ENCODE peak calls at places on chromosomes 7 and 10, in nine cellular contexts. One of them, this sample, is unnamed.

GRCh38 chr7:42253316-42253715 is 16.3 kb upstream of the GLI3 start:
- DNase-seq in GM20000: no peak
- DNase-seq in stimulated activated naive CD8-positive, alpha-beta T cell treated with anti-CD3 and anti-CD28 coated beads, Interleukin-15, Interleukin-2, amounts not matched to agents 100 U/mL and 50 U/mL, for 24 hours: no peak
- DNase-seq in EH: peak
- DNase-seq in HCT116: no peak
- DNase-seq in activated CD4-positive, alpha-beta T cell treated with anti-CD3 and anti-CD28 coated beads, Interleukin-2, amount 10 ng/mL, durations not matched to agents 7 days and 5 days: no peak
- DNase-seq in adrenal gland: no peak
- DNase-seq in endothelial cell: no peak
- DNase-seq in activated naive CD4-positive, alpha-beta T cell treated with Interleukin-2 at 50 U/mL for 16 hours: no peak
- DNase-seq in this sample: no peak

GRCh38 chr7:120814518-120814917 is 43.4 kb downstream of the TSPAN12 start:
- DNase-seq in activated naive CD4-positive, alpha-beta T cell treated with Interleukin-2 at 50 U/mL for 16 hours: no peak
- DNase-seq in stimulated activated naive CD8-positive, alpha-beta T cell treated with anti-CD3 and anti-CD28 coated beads, Interleukin-15, Interleukin-2, amounts not matched to agents 100 U/mL and 50 U/mL, for 24 hours: no peak
- DNase-seq in endothelial cell: no peak
- DNase-seq in activated CD4-positive, alpha-beta T cell treated with anti-CD3 and anti-CD28 coated beads, Interleukin-2, amount 10 ng/mL, durations not matched to agents 7 days and 5 days: no peak
- DNase-seq in HCT116: no peak
- DNase-seq in adrenal gland: no peak
- DNase-seq in GM20000: no peak
- DNase-seq in EH: no peak
- DNase-seq in this sample: no peak

GRCh38 chr7:150400779-150401423 is 21.8 kb downstream of the ZNF775 start:
- DNase-seq in activated CD4-positive, alpha-beta T cell treated with anti-CD3 and anti-CD28 coated beads, Interleukin-2, amount 10 ng/mL, durations not matched to agents 7 days and 5 days: no peak
- DNase-seq in activated naive CD4-positive, alpha-beta T cell treated with Interleukin-2 at 50 U/mL for 16 hours: no peak
- DNase-seq in stimulated activated naive CD8-positive, alpha-beta T cell treated with anti-CD3 and anti-CD28 coated beads, Interleukin-15, Interleukin-2, amounts not matched to agents 100 U/mL and 50 U/mL, for 24 hours: no peak
- DNase-seq in endothelial cell: no peak
- DNase-seq in GM20000: no peak
- DNase-seq in adrenal gland: peak
- DNase-seq in HCT116: no peak
- DNase-seq in EH: no peak
- DNase-seq in this sample: peak

GRCh38 chr7:50488379-50488778 is 38.2 kb upstream of the FIGNL1 start:
- DNase-seq in endothelial cell: no peak
- DNase-seq in stimulated activated naive CD8-positive, alpha-beta T cell treated with anti-CD3 and anti-CD28 coated beads, Interleukin-15, Interleukin-2, amounts not matched to agents 100 U/mL and 50 U/mL, for 24 hours: no peak
- DNase-seq in HCT116: no peak
- DNase-seq in activated naive CD4-positive, alpha-beta T cell treated with Interleukin-2 at 50 U/mL for 16 hours: no peak
- DNase-seq in GM20000: no peak
- DNase-seq in EH: no peak
- DNase-seq in activated CD4-positive, alpha-beta T cell treated with anti-CD3 and anti-CD28 coated beads, Interleukin-2, amount 10 ng/mL, durations not matched to agents 7 days and 5 days: no peak
- DNase-seq in adrenal gland: no peak
- DNase-seq in this sample: no peak

GRCh38 chr7:44065431-44066110 is at the start of gene PGAM2:
- DNase-seq in HCT116: no peak
- DNase-seq in adrenal gland: peak
- DNase-seq in EH: peak
- DNase-seq in activated CD4-positive, alpha-beta T cell treated with anti-CD3 and anti-CD28 coated beads, Interleukin-2, amount 10 ng/mL, durations not matched to agents 7 days and 5 days: no peak
- DNase-seq in stimulated activated naive CD8-positive, alpha-beta T cell treated with anti-CD3 and anti-CD28 coated beads, Interleukin-15, Interleukin-2, amounts not matched to agents 100 U/mL and 50 U/mL, for 24 hours: no peak
- DNase-seq in GM20000: no peak
- DNase-seq in endothelial cell: no peak
- DNase-seq in activated naive CD4-positive, alpha-beta T cell treated with Interleukin-2 at 50 U/mL for 16 hours: no peak
- DNase-seq in this sample: peak

GRCh38 chr7:33853361-33854062 is 51.8 kb upstream of the BMPER start:
- DNase-seq in adrenal gland: no peak
- DNase-seq in stimulated activated naive CD8-positive, alpha-beta T cell treated with anti-CD3 and anti-CD28 coated beads, Interleukin-15, Interleukin-2, amounts not matched to agents 100 U/mL and 50 U/mL, for 24 hours: no peak
- DNase-seq in EH: peak
- DNase-seq in HCT116: no peak
- DNase-seq in activated naive CD4-positive, alpha-beta T cell treated with Interleukin-2 at 50 U/mL for 16 hours: no peak
- DNase-seq in endothelial cell: no peak
- DNase-seq in GM20000: no peak
- DNase-seq in activated CD4-positive, alpha-beta T cell treated with anti-CD3 and anti-CD28 coated beads, Interleukin-2, amount 10 ng/mL, durations not matched to agents 7 days and 5 days: no peak
- DNase-seq in this sample: no peak

GRCh38 chr7:12300415-12300814 is 89.3 kb downstream of the TMEM106B start:
- DNase-seq in stimulated activated naive CD8-positive, alpha-beta T cell treated with anti-CD3 and anti-CD28 coated beads, Interleukin-15, Interleukin-2, amounts not matched to agents 100 U/mL and 50 U/mL, for 24 hours: no peak
- DNase-seq in activated naive CD4-positive, alpha-beta T cell treated with Interleukin-2 at 50 U/mL for 16 hours: no peak
- DNase-seq in adrenal gland: no peak
- DNase-seq in activated CD4-positive, alpha-beta T cell treated with anti-CD3 and anti-CD28 coated beads, Interleukin-2, amount 10 ng/mL, durations not matched to agents 7 days and 5 days: no peak
- DNase-seq in endothelial cell: no peak
- DNase-seq in HCT116: no peak
- DNase-seq in GM20000: no peak
- DNase-seq in EH: no peak
- DNase-seq in this sample: no peak

GRCh38 chr7:2520131-2520807 is 695 bp downstream of the LFNG start:
- DNase-seq in endothelial cell: no peak
- DNase-seq in stimulated activated naive CD8-positive, alpha-beta T cell treated with anti-CD3 and anti-CD28 coated beads, Interleukin-15, Interleukin-2, amounts not matched to agents 100 U/mL and 50 U/mL, for 24 hours: peak
- DNase-seq in activated naive CD4-positive, alpha-beta T cell treated with Interleukin-2 at 50 U/mL for 16 hours: peak
- DNase-seq in adrenal gland: no peak
- DNase-seq in activated CD4-positive, alpha-beta T cell treated with anti-CD3 and anti-CD28 coated beads, Interleukin-2, amount 10 ng/mL, durations not matched to agents 7 days and 5 days: peak
- DNase-seq in HCT116: no peak
- DNase-seq in GM20000: peak
- DNase-seq in EH: peak
- DNase-seq in this sample: no peak

GRCh38 chr10:101304316-101304715 is 49.6 kb upstream of the BTRC start:
- DNase-seq in adrenal gland: no peak
- DNase-seq in endothelial cell: no peak
- DNase-seq in activated naive CD4-positive, alpha-beta T cell treated with Interleukin-2 at 50 U/mL for 16 hours: no peak
- DNase-seq in stimulated activated naive CD8-positive, alpha-beta T cell treated with anti-CD3 and anti-CD28 coated beads, Interleukin-15, Interleukin-2, amounts not matched to agents 100 U/mL and 50 U/mL, for 24 hours: no peak
- DNase-seq in activated CD4-positive, alpha-beta T cell treated with anti-CD3 and anti-CD28 coated beads, Interleukin-2, amount 10 ng/mL, durations not matched to agents 7 days and 5 days: no peak
- DNase-seq in EH: no peak
- DNase-seq in HCT116: no peak
- DNase-seq in GM20000: no peak
- DNase-seq in this sample: no peak

GRCh38 chr10:113300628-113301027 is 252.2 kb upstream of the HABP2 start:
- DNase-seq in HCT116: no peak
- DNase-seq in EH: no peak
- DNase-seq in endothelial cell: no peak
- DNase-seq in adrenal gland: no peak
- DNase-seq in stimulated activated naive CD8-positive, alpha-beta T cell treated with anti-CD3 and anti-CD28 coated beads, Interleukin-15, Interleukin-2, amounts not matched to agents 100 U/mL and 50 U/mL, for 24 hours: no peak
- DNase-seq in activated naive CD4-positive, alpha-beta T cell treated with Interleukin-2 at 50 U/mL for 16 hours: no peak
- DNase-seq in GM20000: no peak
- DNase-seq in activated CD4-positive, alpha-beta T cell treated with anti-CD3 and anti-CD28 coated beads, Interleukin-2, amount 10 ng/mL, durations not matched to agents 7 days and 5 days: no peak
- DNase-seq in this sample: no peak

GRCh38 chr10:117007080-117007479 is 2.1 kb upstream of the SHTN1 start:
- DNase-seq in activated naive CD4-positive, alpha-beta T cell treated with Interleukin-2 at 50 U/mL for 16 hours: no peak
- DNase-seq in EH: peak
- DNase-seq in activated CD4-positive, alpha-beta T cell treated with anti-CD3 and anti-CD28 coated beads, Interleukin-2, amount 10 ng/mL, durations not matched to agents 7 days and 5 days: no peak
- DNase-seq in stimulated activated naive CD8-positive, alpha-beta T cell treated with anti-CD3 and anti-CD28 coated beads, Interleukin-15, Interleukin-2, amounts not matched to agents 100 U/mL and 50 U/mL, for 24 hours: no peak
- DNase-seq in GM20000: no peak
- DNase-seq in adrenal gland: no peak
- DNase-seq in HCT116: peak
- DNase-seq in endothelial cell: no peak
- DNase-seq in this sample: no peak

GRCh38 chr7:123079021-123079420 is 83.5 kb upstream of the TAS2R16 start:
- DNase-seq in EH: no peak
- DNase-seq in adrenal gland: no peak
- DNase-seq in HCT116: no peak
- DNase-seq in activated naive CD4-positive, alpha-beta T cell treated with Interleukin-2 at 50 U/mL for 16 hours: no peak
- DNase-seq in stimulated activated naive CD8-positive, alpha-beta T cell treated with anti-CD3 and anti-CD28 coated beads, Interleukin-15, Interleukin-2, amounts not matched to agents 100 U/mL and 50 U/mL, for 24 hours: no peak
- DNase-seq in GM20000: no peak
- DNase-seq in endothelial cell: no peak
- DNase-seq in activated CD4-positive, alpha-beta T cell treated with anti-CD3 and anti-CD28 coated beads, Interleukin-2, amount 10 ng/mL, durations not matched to agents 7 days and 5 days: no peak
- DNase-seq in this sample: no peak

GRCh38 chr7:35251606-35252310 is 2.1 kb downstream of the TBX20 start:
- DNase-seq in adrenal gland: no peak
- DNase-seq in EH: no peak
- DNase-seq in stimulated activated naive CD8-positive, alpha-beta T cell treated with anti-CD3 and anti-CD28 coated beads, Interleukin-15, Interleukin-2, amounts not matched to agents 100 U/mL and 50 U/mL, for 24 hours: no peak
- DNase-seq in endothelial cell: no peak
- DNase-seq in activated naive CD4-positive, alpha-beta T cell treated with Interleukin-2 at 50 U/mL for 16 hours: no peak
- DNase-seq in GM20000: peak
- DNase-seq in HCT116: no peak
- DNase-seq in activated CD4-positive, alpha-beta T cell treated with anti-CD3 and anti-CD28 coated beads, Interleukin-2, amount 10 ng/mL, durations not matched to agents 7 days and 5 days: no peak
- DNase-seq in this sample: no peak

GRCh38 chr7:55499591-55499990 is 72.7 kb downstream of the VOPP1 start:
- DNase-seq in GM20000: no peak
- DNase-seq in EH: no peak
- DNase-seq in activated naive CD4-positive, alpha-beta T cell treated with Interleukin-2 at 50 U/mL for 16 hours: no peak
- DNase-seq in stimulated activated naive CD8-positive, alpha-beta T cell treated with anti-CD3 and anti-CD28 coated beads, Interleukin-15, Interleukin-2, amounts not matched to agents 100 U/mL and 50 U/mL, for 24 hours: no peak
- DNase-seq in HCT116: no peak
- DNase-seq in activated CD4-positive, alpha-beta T cell treated with anti-CD3 and anti-CD28 coated beads, Interleukin-2, amount 10 ng/mL, durations not matched to agents 7 days and 5 days: no peak
- DNase-seq in endothelial cell: no peak
- DNase-seq in adrenal gland: no peak
- DNase-seq in this sample: no peak

GRCh38 chr10:76651148-76651547 is 986.5 kb downstream of the KCNMA1 start:
- DNase-seq in HCT116: no peak
- DNase-seq in GM20000: no peak
- DNase-seq in endothelial cell: no peak
- DNase-seq in stimulated activated naive CD8-positive, alpha-beta T cell treated with anti-CD3 and anti-CD28 coated beads, Interleukin-15, Interleukin-2, amounts not matched to agents 100 U/mL and 50 U/mL, for 24 hours: no peak
- DNase-seq in activated CD4-positive, alpha-beta T cell treated with anti-CD3 and anti-CD28 coated beads, Interleukin-2, amount 10 ng/mL, durations not matched to agents 7 days and 5 days: no peak
- DNase-seq in activated naive CD4-positive, alpha-beta T cell treated with Interleukin-2 at 50 U/mL for 16 hours: no peak
- DNase-seq in EH: no peak
- DNase-seq in adrenal gland: no peak
- DNase-seq in this sample: no peak